ENCODE peak calls at places on chromosomes 13 and 19, in nine cellular contexts. Q, Y, K, M, T, O, V, Z and S are unnamed samples.

GRCh38 chr19:1079566-1080111 is 12.7 kb downstream of the ARHGAP45 start:
- DNase-seq in T (peak), M (no peak), Z (no peak), Y (no peak), Q (no peak), K (peak), V (peak), O (no peak), S (no peak)

GRCh38 chr19:23321953-23322549 is 71.9 kb upstream of the ZNF724 start:
- DNase-seq in Z (no peak), K (no peak), M (peak), Q (no peak), T (no peak), Y (no peak), V (no peak), O (no peak), S (no peak)

GRCh38 chr19:39428309-39429112 is 7.2 kb downstream of the RPS16 start:
- DNase-seq in Q (peak), V (no peak), K (no peak), T (no peak), O (peak), Y (peak), M (no peak), Z (peak), S (peak)

GRCh38 chr19:38229585-38230073 is 5.6 kb upstream of the DPF1 start:
- DNase-seq in K (peak), Q (peak), Z (no peak), O (peak), T (peak), Y (peak), V (no peak), M (no peak), S (peak)

GRCh38 chr13:23433171-23434153 is at the start of gene SACS:
- DNase-seq in Z (no peak), Y (peak), O (peak), M (no peak), T (peak), Q (peak), K (no peak), V (no peak), S (peak)

GRCh38 chr13:40589285-40590109 is 76.9 kb downstream of the FOXO1 start:
- DNase-seq in Z (no peak), T (no peak), V (no peak), K (no peak), Q (peak), M (peak), Y (peak), O (peak), S (no peak)

GRCh38 chr19:54949412-54949811 is 2.1 kb upstream of the NLRP7 start:
- DNase-seq in V (no peak), K (no peak), O (no peak), Q (no peak), M (no peak), Y (no peak), Z (no peak), T (no peak), S (no peak)

GRCh38 chr19:35162471-35163326 is 8.2 kb downstream of the FXYD5 start:
- DNase-seq in T (no peak), V (no peak), Y (no peak), M (no peak), O (no peak), Z (no peak), Q (no peak), K (no peak), S (no peak)

GRCh38 chr13:98300956-98301641 is 124.0 kb upstream of the RNF113B start:
- DNase-seq in K (no peak), M (no peak), O (no peak), T (no peak), Z (no peak), Q (no peak), V (no peak), Y (peak), S (no peak)

GRCh38 chr13:92188574-92188973 is 790.2 kb downstream of the GPC5 start:
- DNase-seq in T (no peak), O (no peak), Y (no peak), K (no peak), Z (no peak), Q (no peak), V (no peak), M (no peak), S (no peak)

GRCh38 chr13:42453091-42453645 is 120.8 kb upstream of the TNFSF11 start:
- DNase-seq in Y (no peak), M (no peak), Q (no peak), T (no peak), O (no peak), V (no peak), Z (no peak), K (no peak), S (no peak)

GRCh38 chr13:42392706-42393572 is 121.0 kb downstream of the AKAP11 start:
- DNase-seq in Z (no peak), Y (no peak), T (no peak), O (no peak), V (no peak), M (no peak), K (no peak), Q (no peak), S (no peak)

GRCh38 chr19:4541114-4541805 is 1.4 kb upstream of the LRG1 start:
- DNase-seq in Z (no peak), Q (no peak), T (no peak), O (no peak), M (no peak), V (no peak), Y (no peak), K (no peak), S (no peak)

GRCh38 chr19:30085394-30085793 is 143.4 kb downstream of the URI1 start:
- DNase-seq in K (peak), Z (no peak), M (no peak), Q (no peak), V (no peak), Y (no peak), O (peak), T (peak), S (peak)

GRCh38 chr13:49272296-49272695 is 24.6 kb downstream of the CDADC1 start:
- DNase-seq in M (no peak), Z (no peak), T (no peak), Y (no peak), K (no peak), O (no peak), Q (no peak), V (no peak), S (no peak)

GRCh38 chr19:18475004-18475453 is 37.1 kb upstream of the ISYNA1 start:
- DNase-seq in Q (no peak), M (no peak), O (no peak), Z (no peak), Y (no peak), K (no peak), V (no peak), T (no peak), S (no peak)

GRCh38 chr19:49085868-49086232 is 599 bp downstream of the SNRNP70 start:
- DNase-seq in K (no peak), Q (no peak), Z (no peak), O (no peak), T (no peak), M (no peak), Y (no peak), V (no peak), S (no peak)

GRCh38 chr19:17420267-17420924 is 549 bp downstream of the MVB12A start:
- DNase-seq in Z (peak), V (no peak), O (no peak), Y (peak), T (peak), K (peak), M (no peak), Q (no peak), S (peak)

GRCh38 chr19:49475995-49476880 is 2.2 kb downstream of the FLT3LG start:
- DNase-seq in O (no peak), M (peak), T (peak), Y (peak), Z (no peak), V (peak), Q (peak), K (peak), S (no peak)

GRCh38 chr19:51083181-51083580 is 494 bp upstream of the KLK14 start:
- DNase-seq in O (no peak), M (no peak), Y (no peak), Q (no peak), K (no peak), T (no peak), Z (no peak), V (no peak), S (no peak)